ENCODE peak calls at places on chromosomes 13 and 19, in four cellular contexts. One of them, this sample, is unnamed.

GRCh38 chr13:104984296-104984818 is 1551.1 kb downstream of the EFNB2 start:
- DNase-seq in RKO: no peak
- DNase-seq in foreskin fibroblast: peak
- DNase-seq in SW 1271: no peak
- DNase-seq in this sample: no peak

GRCh38 chr19:5293607-5294089 is 47.0 kb downstream of the PTPRS start:
- DNase-seq in RKO: no peak
- DNase-seq in foreskin fibroblast: peak
- DNase-seq in SW 1271: no peak
- DNase-seq in this sample: peak

GRCh38 chr19:2446390-2446789 is 10.4 kb downstream of the LMNB2 start:
- DNase-seq in RKO: no peak
- DNase-seq in foreskin fibroblast: no peak
- DNase-seq in SW 1271: no peak
- DNase-seq in this sample: no peak

GRCh38 chr19:48565090-48565489 is 13.1 kb downstream of the SULT2B1 start:
- DNase-seq in RKO: peak
- DNase-seq in foreskin fibroblast: peak
- DNase-seq in SW 1271: no peak
- DNase-seq in this sample: no peak

GRCh38 chr19:2051771-2052704 is 994 bp upstream of the MKNK2 start:
- DNase-seq in RKO: no peak
- DNase-seq in foreskin fibroblast: no peak
- DNase-seq in SW 1271: no peak
- DNase-seq in this sample: no peak

GRCh38 chr13:39253774-39254173 is 215.5 kb downstream of the NHLRC3 start:
- DNase-seq in RKO: no peak
- DNase-seq in foreskin fibroblast: peak
- DNase-seq in SW 1271: no peak
- DNase-seq in this sample: peak

GRCh38 chr13:98503175-98504028 is 73.5 kb downstream of the STK24 start:
- DNase-seq in RKO: no peak
- DNase-seq in foreskin fibroblast: no peak
- DNase-seq in SW 1271: no peak
- DNase-seq in this sample: no peak

GRCh38 chr13:110643768-110644421 is 28.6 kb downstream of the NAXD start:
- DNase-seq in RKO: no peak
- DNase-seq in foreskin fibroblast: no peak
- DNase-seq in SW 1271: no peak
- DNase-seq in this sample: no peak

GRCh38 chr13:110797230-110797877 is 83.9 kb downstream of the ING1 start:
- DNase-seq in RKO: no peak
- DNase-seq in foreskin fibroblast: peak
- DNase-seq in SW 1271: no peak
- DNase-seq in this sample: no peak

GRCh38 chr19:12802267-12803106 is 618 bp downstream of the THSD8 start:
- DNase-seq in RKO: no peak
- DNase-seq in foreskin fibroblast: no peak
- DNase-seq in SW 1271: no peak
- DNase-seq in this sample: peak

GRCh38 chr19:41699231-41699967 is 9.0 kb upstream of the CEACAM5 start:
- DNase-seq in RKO: no peak
- DNase-seq in foreskin fibroblast: no peak
- DNase-seq in SW 1271: no peak
- DNase-seq in this sample: no peak

GRCh38 chr19:1860133-1860775 is 3.1 kb downstream of the KLF16 start:
- DNase-seq in RKO: peak
- DNase-seq in foreskin fibroblast: peak
- DNase-seq in SW 1271: no peak
- DNase-seq in this sample: peak

GRCh38 chr13:46855166-46855565 is 41.7 kb downstream of the HTR2A start:
- DNase-seq in RKO: no peak
- DNase-seq in foreskin fibroblast: no peak
- DNase-seq in SW 1271: no peak
- DNase-seq in this sample: no peak

GRCh38 chr19:47587295-47587694 is 14.3 kb upstream of the ZNF541 start:
- DNase-seq in RKO: peak
- DNase-seq in foreskin fibroblast: peak
- DNase-seq in SW 1271: no peak
- DNase-seq in this sample: no peak

GRCh38 chr13:100789481-100789880 is 114.9 kb upstream of the TMTC4 start:
- DNase-seq in RKO: no peak
- DNase-seq in foreskin fibroblast: peak
- DNase-seq in SW 1271: no peak
- DNase-seq in this sample: no peak

GRCh38 chr19:8558325-8558724 is 18.9 kb downstream of the MYO1F start:
- DNase-seq in RKO: no peak
- DNase-seq in foreskin fibroblast: no peak
- DNase-seq in SW 1271: no peak
- DNase-seq in this sample: no peak

GRCh38 chr19:35879068-35879467 is 10.7 kb downstream of the APLP1 start:
- DNase-seq in RKO: no peak
- DNase-seq in foreskin fibroblast: no peak
- DNase-seq in SW 1271: no peak
- DNase-seq in this sample: no peak

GRCh38 chr19:18504886-18505610 is 16.8 kb downstream of the ELL start:
- DNase-seq in RKO: no peak
- DNase-seq in foreskin fibroblast: no peak
- DNase-seq in SW 1271: no peak
- DNase-seq in this sample: no peak

GRCh38 chr13:27789153-27789494 is 3.2 kb upstream of the GSX1 start:
- DNase-seq in RKO: no peak
- DNase-seq in foreskin fibroblast: no peak
- DNase-seq in SW 1271: no peak
- DNase-seq in this sample: no peak

GRCh38 chr19:8403098-8403819 is 9.8 kb upstream of the MARCHF2 start:
- DNase-seq in RKO: no peak
- DNase-seq in foreskin fibroblast: no peak
- DNase-seq in SW 1271: no peak
- DNase-seq in this sample: no peak

GRCh38 chr13:75372517-75372916 is 109.5 kb downstream of the TBC1D4 start:
- DNase-seq in RKO: peak
- DNase-seq in foreskin fibroblast: peak
- DNase-seq in SW 1271: no peak
- DNase-seq in this sample: peak

GRCh38 chr19:5038631-5039271 is 69.8 kb downstream of the KDM4B start:
- DNase-seq in RKO: peak
- DNase-seq in foreskin fibroblast: no peak
- DNase-seq in SW 1271: no peak
- DNase-seq in this sample: peak

GRCh38 chr13:39279077-39279476 is 240.8 kb downstream of the NHLRC3 start:
- DNase-seq in RKO: no peak
- DNase-seq in foreskin fibroblast: no peak
- DNase-seq in SW 1271: no peak
- DNase-seq in this sample: no peak

GRCh38 chr13:77519808-77520207 is 15.7 kb upstream of the SCEL start:
- DNase-seq in RKO: no peak
- DNase-seq in foreskin fibroblast: no peak
- DNase-seq in SW 1271: no peak
- DNase-seq in this sample: no peak

GRCh38 chr19:29383696-29384095 is 142.1 kb upstream of the VSTM2B start:
- DNase-seq in RKO: no peak
- DNase-seq in foreskin fibroblast: no peak
- DNase-seq in SW 1271: no peak
- DNase-seq in this sample: no peak

GRCh38 chr13:71290963-71291937 is 575.8 kb downstream of the DACH1 start:
- DNase-seq in RKO: peak
- DNase-seq in foreskin fibroblast: no peak
- DNase-seq in SW 1271: peak
- DNase-seq in this sample: peak

GRCh38 chr13:94595006-94595942 is 678 bp downstream of the TGDS start:
- DNase-seq in RKO: peak
- DNase-seq in foreskin fibroblast: peak
- DNase-seq in SW 1271: no peak
- DNase-seq in this sample: peak